ENCODE peak calls at places on chromosome 10, in six cellular contexts. H, Z, V, G, S and Q are unnamed samples.
A peak's percentile ranks its signal among the peaks of the same experiment; 100 is the strongest.

GRCh38 chr10:85430991-85431390 is 935.6 kb downstream of the GRID1 start:
- DNase-seq in G (peak; percentile 9), S (no peak), H (peak; percentile 26), V (no peak), Z (no peak), Q (no peak)

GRCh38 chr10:76074659-76075058 is 643.2 kb downstream of the LRMDA start:
- DNase-seq in Z (no peak), S (no peak), G (no peak), V (no peak), H (no peak), Q (no peak)

GRCh38 chr10:68145705-68146104 is 36.4 kb downstream of the MYPN start:
- DNase-seq in G (no peak), H (no peak), Z (no peak), S (no peak), V (no peak), Q (no peak)

GRCh38 chr10:76311752-76312699 is 880.6 kb downstream of the LRMDA start:
- DNase-seq in V (no peak), G (peak; percentile 52), H (peak; percentile 56), Z (peak; percentile 58), S (no peak), Q (peak; percentile 15)

GRCh38 chr10:132915411-132915810 is 27.0 kb downstream of the CFAP46 start:
- DNase-seq in S (no peak), H (no peak), G (no peak), V (no peak), Z (no peak), Q (no peak)

GRCh38 chr10:119457966-119458766 is 84.4 kb downstream of the RGS10 start:
- DNase-seq in V (no peak), H (no peak), Z (no peak), S (no peak), G (no peak), Q (no peak)

GRCh38 chr10:105351187-105351586 is 710.1 kb downstream of the SORCS3 start:
- DNase-seq in Z (no peak), S (no peak), G (no peak), V (no peak), H (no peak), Q (no peak)

GRCh38 chr10:126397166-126397565 is 8.9 kb upstream of the ADAM12 start:
- DNase-seq in S (no peak), H (no peak), Z (no peak), V (no peak), G (no peak), Q (no peak)

GRCh38 chr10:47040041-47040491 is 128.8 kb downstream of the PTPN20 start:
- DNase-seq in Z (no peak), V (no peak), G (no peak), H (no peak), S (no peak), Q (no peak)

GRCh38 chr10:63630085-63630927 is 109.1 kb downstream of the REEP3 start:
- DNase-seq in H (peak; percentile 93), V (peak; percentile 65), G (peak; percentile 69), Z (peak; percentile 92), S (peak; percentile 43), Q (peak; percentile 96)

GRCh38 chr10:101660268-101660667 is 34.7 kb downstream of the FBXW4 start:
- DNase-seq in Z (no peak), H (no peak), V (no peak), S (no peak), G (no peak), Q (no peak)

GRCh38 chr10:68086011-68086410 is 10.9 kb upstream of the HERC4 start:
- DNase-seq in V (no peak), H (no peak), S (no peak), Z (no peak), G (no peak), Q (no peak)

GRCh38 chr10:121511943-121512342 is 86.3 kb downstream of the FGFR2 start:
- DNase-seq in S (no peak), H (no peak), G (peak; percentile 14), V (no peak), Z (no peak), Q (no peak)

GRCh38 chr10:72056932-72057751 is 31.2 kb downstream of the SPOCK2 start:
- DNase-seq in H (no peak), S (no peak), Z (no peak), V (no peak), G (peak; percentile 84), Q (no peak)

GRCh38 chr10:103968441-103969391 is 1.8 kb downstream of the SLK start:
- DNase-seq in G (no peak), S (no peak), Z (no peak), H (no peak), V (no peak), Q (no peak)

GRCh38 chr10:79025113-79025832 is 43.5 kb upstream of the ZMIZ1 start:
- DNase-seq in V (no peak), G (no peak), S (no peak), H (no peak), Z (peak; percentile 96), Q (no peak)

GRCh38 chr10:60230892-60231291 is 158.8 kb downstream of the ANK3 start:
- DNase-seq in Z (no peak), G (no peak), H (no peak), S (no peak), V (no peak), Q (no peak)

GRCh38 chr10:59971915-59972314 is 65.6 kb upstream of the CCDC6 start:
- DNase-seq in V (no peak), H (peak; percentile 72), Z (peak; percentile 16), G (peak; percentile 93), S (no peak), Q (no peak)

GRCh38 chr10:132522521-132523411 is 14.8 kb upstream of the INPP5A start:
- DNase-seq in H (no peak), S (no peak), Z (peak; percentile 19), V (no peak), G (no peak), Q (no peak)

GRCh38 chr10:47238331-47239095 is 61.5 kb upstream of the GDF10 start:
- DNase-seq in S (no peak), H (no peak), Z (no peak), G (no peak), V (no peak), Q (no peak)

GRCh38 chr10:59131673-59132072 is 44.8 kb upstream of the PHYHIPL start:
- DNase-seq in V (no peak), S (no peak), G (no peak), H (no peak), Z (no peak), Q (no peak)

GRCh38 chr10:95513941-95514392 is 47.2 kb downstream of the SORBS1 start:
- DNase-seq in H (peak; percentile 37), S (no peak), Z (no peak), V (no peak), G (no peak), Q (no peak)

DNA sequence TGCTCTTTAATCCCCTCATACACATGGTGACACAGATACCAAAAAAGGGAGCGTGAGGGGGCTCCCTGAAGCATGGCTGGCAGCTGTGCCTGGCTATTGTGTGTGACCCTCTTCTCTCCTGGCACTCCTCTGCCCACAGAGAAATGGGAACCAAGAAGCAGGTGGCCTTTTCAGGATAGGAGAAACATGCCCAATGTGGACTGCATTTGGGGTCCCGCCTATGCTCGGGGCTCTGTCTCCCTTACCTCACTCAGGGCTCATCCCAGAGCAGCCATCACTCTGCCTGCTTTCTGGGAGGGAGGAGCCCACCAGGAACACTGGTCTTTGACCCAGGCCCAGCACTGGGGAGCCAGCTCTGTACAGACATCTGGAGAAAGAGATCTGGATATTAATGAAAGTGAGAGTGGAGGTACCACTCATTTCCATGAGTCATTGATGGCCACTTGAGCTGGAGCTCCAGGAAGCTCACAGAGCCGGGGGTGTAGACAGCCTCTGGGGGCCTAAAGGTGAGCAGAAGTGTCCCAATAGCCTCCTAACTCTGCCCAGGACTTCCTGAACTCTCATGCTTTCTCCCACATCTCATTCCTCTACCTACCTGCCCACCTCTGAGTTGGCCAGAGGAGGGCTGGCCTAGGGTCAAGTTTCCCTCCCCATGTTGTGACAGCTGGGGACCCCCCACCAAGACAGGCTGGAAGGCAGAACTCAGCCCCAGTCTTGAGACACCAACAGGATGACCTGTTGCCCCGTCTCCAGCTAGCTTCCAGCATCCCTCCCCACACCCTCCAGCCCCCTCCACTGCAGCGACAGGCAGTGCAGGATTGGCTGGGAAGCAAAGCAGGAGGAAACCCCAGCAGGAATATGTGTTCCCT is 42.6 kb downstream of the DRGX start:
- DNase-seq in S (no peak), V (no peak), H (no peak), G (no peak), Z (no peak), Q (no peak)
- TF ChIP-seq CHD2 in S (no peak), V (no peak), H (no peak), G (no peak), Z (no peak), Q (no peak)

GRCh38 chr10:49284356-49284755 is 14.6 kb upstream of the C10orf71 start:
- DNase-seq in V (no peak), Z (no peak), S (no peak), G (no peak), H (no peak), Q (no peak)

GRCh38 chr10:49283491-49283890 is 15.5 kb upstream of the C10orf71 start:
- DNase-seq in S (no peak), G (no peak), Z (no peak), V (no peak), H (no peak), Q (no peak)

GRCh38 chr10:49282306-49282705 is 16.7 kb upstream of the C10orf71 start:
- DNase-seq in V (no peak), Z (no peak), G (no peak), S (no peak), H (no peak), Q (no peak)

GRCh38 chr10:49281461-49281860 is 17.5 kb upstream of the C10orf71 start:
- DNase-seq in H (no peak), Z (peak; percentile 28), V (peak; percentile 15), S (no peak), G (no peak), Q (peak; percentile 57)

DNA sequence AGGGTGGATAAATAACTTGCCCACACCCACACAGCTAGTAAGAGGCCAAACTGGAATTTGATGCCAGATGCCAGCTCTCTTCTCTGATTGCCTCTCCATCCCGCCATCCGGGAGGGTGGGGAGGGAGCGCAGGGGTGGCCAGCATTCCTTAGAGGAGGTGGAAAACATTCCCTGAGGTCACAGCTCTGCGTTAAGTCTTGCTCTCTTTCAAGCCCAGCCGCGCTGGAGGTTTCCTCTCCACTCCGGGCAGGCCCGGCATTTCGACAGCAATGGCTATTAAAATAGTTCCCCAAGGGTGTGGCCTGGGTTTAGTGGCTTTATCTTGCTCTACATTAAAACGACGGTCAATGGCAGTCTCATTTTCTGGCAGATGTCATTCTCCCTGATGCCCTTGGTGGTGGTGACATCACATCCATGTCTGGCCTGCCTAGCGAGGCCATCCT is 16.1 kb upstream of the C10orf71 start:
- DNase-seq in G (no peak), V (no peak), H (no peak), S (no peak), Z (no peak), Q (no peak)
- TF ChIP-seq CHD2 in G (no peak), V (no peak), H (no peak), S (no peak), Z (no peak), Q (no peak)

DNA sequence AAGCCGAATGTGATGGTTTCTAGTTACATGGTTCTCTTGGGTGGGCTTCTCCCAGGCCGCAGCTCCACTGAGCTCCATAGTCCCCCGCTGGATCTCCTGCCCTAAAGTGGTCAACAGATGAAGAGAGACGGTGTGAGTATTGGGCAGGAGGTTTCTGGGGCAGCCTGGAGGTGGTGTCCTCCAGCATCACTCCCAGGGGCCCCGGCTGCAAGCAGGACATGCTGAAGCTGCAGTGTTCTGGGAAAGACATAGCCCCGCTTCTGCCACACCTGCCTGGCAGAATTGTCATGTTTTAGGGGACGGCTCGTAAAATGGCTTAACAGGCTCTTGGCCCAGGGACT is 40.4 kb downstream of the CALML3 start:
- DNase-seq in S (no peak), Z (no peak), G (no peak), V (no peak), H (no peak), Q (no peak)
- TF ChIP-seq CHD2 in S (no peak), Z (no peak), G (no peak), V (no peak), H (no peak), Q (no peak)

GRCh38 chr10:89302628-89303027 is 782 bp downstream of the IFIT2 start:
- DNase-seq in S (no peak), V (no peak), Z (no peak), G (no peak), H (no peak), Q (no peak)
- TF ChIP-seq CHD2 in S (no peak), V (no peak), Z (no peak), G (no peak), H (no peak), Q (no peak)